ENCODE peak calls at places on chromosome 22, in six cellular contexts. E, L, J, W, K and V are unnamed samples.

GRCh38 chr22:40642316-40642715 is 5.8 kb upstream of the MRTFA start:
- DNase-seq in E (no peak), L (no peak), J (no peak), W (peak), K (no peak), V (peak)

GRCh38 chr22:49977578-49977977 is 17.0 kb downstream of the PIM3 start:
- DNase-seq in E (no peak), L (no peak), J (no peak), W (no peak), K (no peak), V (no peak)

GRCh38 chr22:17804331-17805080 is 30.2 kb upstream of the BID start:
- DNase-seq in E (no peak), L (no peak), J (no peak), W (no peak), K (no peak), V (no peak)

GRCh38 chr22:23182289-23183106 is 2.2 kb downstream of the BCR start:
- DNase-seq in E (no peak), L (no peak), J (no peak), W (no peak), K (no peak), V (no peak)

GRCh38 chr22:41900652-41901312 is 14.1 kb downstream of the SHISA8 start:
- DNase-seq in E (no peak), L (no peak), J (no peak), W (no peak), K (no peak), V (peak)

GRCh38 chr22:41574847-41575381 is 14.1 kb downstream of the CSDC2 start:
- DNase-seq in E (no peak), L (no peak), J (no peak), W (peak), K (no peak), V (no peak)

GRCh38 chr22:50101870-50102565 is 12.2 kb downstream of the MOV10L1 start:
- DNase-seq in E (no peak), L (no peak), J (no peak), W (no peak), K (no peak), V (no peak)

GRCh38 chr22:43066844-43067385 is 22.3 kb downstream of the TTLL1 start:
- DNase-seq in E (no peak), L (no peak), J (no peak), W (no peak), K (no peak), V (no peak)

GRCh38 chr22:40001800-40002577 is 7.2 kb downstream of the FAM83F start:
- DNase-seq in E (no peak), L (no peak), J (no peak), W (no peak), K (peak), V (no peak)

GRCh38 chr22:44408227-44409192 is 89.5 kb downstream of the RTL6 start:
- DNase-seq in E (peak), L (no peak), J (no peak), W (peak), K (no peak), V (peak)

GRCh38 chr22:50274311-50274710 is 4.1 kb upstream of the MAPK11 start:
- DNase-seq in E (no peak), L (peak), J (peak), W (no peak), K (no peak), V (no peak)

GRCh38 chr22:28988455-28988854 is 73.2 kb downstream of the C22orf31 start:
- DNase-seq in E (no peak), L (no peak), J (no peak), W (no peak), K (no peak), V (no peak)

GRCh38 chr22:36965716-36966115 is 52.3 kb downstream of the CSF2RB start:
- DNase-seq in E (no peak), L (no peak), J (peak), W (no peak), K (no peak), V (no peak)

GRCh38 chr22:27408068-27408467 is 393.5 kb downstream of the MN1 start:
- DNase-seq in E (no peak), L (no peak), J (no peak), W (no peak), K (no peak), V (no peak)

GRCh38 chr22:37320726-37321286 is 38.5 kb downstream of the CYTH4 start:
- DNase-seq in E (no peak), L (no peak), J (no peak), W (no peak), K (no peak), V (no peak)

GRCh38 chr22:16717699-16718558 is 107.3 kb downstream of the XKR3 start:
- DNase-seq in E (peak), L (no peak), J (no peak), W (no peak), K (no peak), V (peak)

GRCh38 chr22:37218771-37219411 is 6.6 kb upstream of the SSTR3 start:
- DNase-seq in E (no peak), L (no peak), J (no peak), W (no peak), K (no peak), V (peak)

GRCh38 chr22:43886231-43886630 is 5.6 kb downstream of the PNPLA5 start:
- DNase-seq in E (peak), L (no peak), J (no peak), W (peak), K (no peak), V (no peak)

GRCh38 chr22:18000441-18001039 is 23.8 kb downstream of the MICAL3 start:
- DNase-seq in E (peak), L (no peak), J (no peak), W (peak), K (no peak), V (peak)

GRCh38 chr22:40239345-40239683 is 61.6 kb downstream of the TNRC6B start:
- DNase-seq in E (no peak), L (no peak), J (no peak), W (no peak), K (no peak), V (no peak)

GRCh38 chr22:33605686-33606085 is 314.6 kb downstream of the LARGE1 start:
- DNase-seq in E (no peak), L (no peak), J (no peak), W (no peak), K (no peak), V (no peak)

GRCh38 chr22:41883400-41883799 is 31.5 kb downstream of the SHISA8 start:
- DNase-seq in E (no peak), L (no peak), J (no peak), W (no peak), K (no peak), V (no peak)

GRCh38 chr22:44080936-44081853 is 57.1 kb downstream of the PARVB start:
- DNase-seq in E (peak), L (peak), J (peak), W (peak), K (peak), V (peak)

GRCh38 chr22:27919222-27919942 is at the start of gene PITPNB:
- DNase-seq in E (peak), L (peak), J (peak), W (peak), K (peak), V (peak)

GRCh38 chr22:34414467-34415440 is 494.5 kb upstream of the LARGE1 start:
- DNase-seq in E (no peak), L (peak), J (peak), W (no peak), K (peak), V (no peak)

GRCh38 chr22:41563051-41563711 is 2.4 kb downstream of the CSDC2 start:
- DNase-seq in E (no peak), L (peak), J (no peak), W (no peak), K (no peak), V (no peak)

GRCh38 chr22:40153186-40153585 is 24.5 kb upstream of the TNRC6B start:
- DNase-seq in E (no peak), L (no peak), J (no peak), W (no peak), K (no peak), V (no peak)

GRCh38 chr22:17106161-17106784 is 14.9 kb downstream of the TMEM121B start:
- DNase-seq in E (no peak), L (no peak), J (peak), W (peak), K (no peak), V (peak)

GRCh38 chr22:50085211-50085999 is at the start of gene MLC1:
- DNase-seq in E (no peak), L (no peak), J (peak), W (no peak), K (peak), V (peak)

GRCh38 chr22:43847376-43848289 is 14.7 kb downstream of the SULT4A1 start:
- DNase-seq in E (no peak), L (no peak), J (no peak), W (peak), K (no peak), V (peak)

GRCh38 chr22:36447634-36448033 is 33.8 kb downstream of the TXN2 start:
- DNase-seq in E (no peak), L (no peak), J (peak), W (no peak), K (no peak), V (no peak)

GRCh38 chr22:33841281-33842005 is 78.8 kb downstream of the LARGE1 start:
- DNase-seq in E (no peak), L (no peak), J (no peak), W (no peak), K (no peak), V (no peak)

GRCh38 chr22:50674606-50675552 is 2.3 kb downstream of the SHANK3 start:
- DNase-seq in E (peak), L (peak), J (no peak), W (no peak), K (no peak), V (no peak)

GRCh38 chr22:46001046-46001425 is 24.1 kb upstream of the WNT7B start:
- DNase-seq in E (no peak), L (no peak), J (no peak), W (no peak), K (no peak), V (peak)
- TF ChIP-seq POLR2AphosphoS5 in E (no peak), L (no peak), J (no peak), W (no peak), K (no peak), V (no peak)

DNA sequence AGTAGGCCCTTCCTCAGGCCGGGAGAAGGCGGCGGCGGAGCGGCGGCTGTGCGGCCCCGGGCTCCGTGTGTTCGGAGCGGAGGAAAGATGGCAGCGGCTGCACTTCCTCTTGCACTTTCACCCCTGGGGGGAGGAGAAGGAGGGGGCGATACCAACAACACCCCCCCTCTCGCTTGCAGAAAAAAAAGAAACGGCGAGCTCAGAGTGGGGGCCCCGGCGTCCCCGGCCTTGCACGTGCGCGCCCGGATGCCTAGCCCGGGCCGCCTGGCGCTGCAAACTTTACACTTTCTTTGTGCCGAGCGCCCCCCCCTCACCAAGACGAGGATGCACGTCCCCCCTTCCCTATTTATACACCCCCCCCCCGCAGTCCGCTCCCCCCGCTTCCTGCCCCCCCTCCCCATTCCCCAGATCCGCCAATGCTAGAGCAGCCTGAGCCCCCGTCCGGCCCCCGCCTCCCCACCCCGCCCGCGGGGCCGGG is at the start of gene PATZ1:
- DNase-seq in E (peak), L (peak), J (peak), W (peak), K (no peak), V (peak)
- TF ChIP-seq POLR2AphosphoS5 in E (no peak), L (no peak), J (peak), W (peak), K (peak), V (peak)

GRCh38 chr22:24434472-24435322 is 7.3 kb downstream of the ADORA2A start:
- DNase-seq in E (no peak), L (no peak), J (peak), W (peak), K (no peak), V (peak)
- TF ChIP-seq POLR2AphosphoS5 in E (no peak), L (no peak), J (peak), W (no peak), K (no peak), V (peak)

GRCh38 chr22:38788417-38788816 is 5.5 kb downstream of the DNAL4 start:
- DNase-seq in E (no peak), L (no peak), J (no peak), W (peak), K (no peak), V (no peak)
- TF ChIP-seq POLR2AphosphoS5 in E (no peak), L (no peak), J (no peak), W (peak), K (no peak), V (peak)

GRCh38 chr22:31347251-31348008 is 1.3 kb upstream of the PATZ1 start:
- DNase-seq in E (peak), L (no peak), J (peak), W (peak), K (no peak), V (peak)
- TF ChIP-seq POLR2AphosphoS5 in E (no peak), L (no peak), J (peak), W (peak), K (peak), V (peak)

GRCh38 chr22:21938071-21938822 is 14.4 kb downstream of the PPM1F start:
- DNase-seq in E (peak), L (peak), J (peak), W (peak), K (no peak), V (peak)
- TF ChIP-seq POLR2AphosphoS5 in E (peak), L (no peak), J (peak), W (peak), K (peak), V (peak)

GRCh38 chr22:19597399-19597735 is 73.2 kb upstream of the CLDN5 start:
- DNase-seq in E (no peak), L (no peak), J (no peak), W (no peak), K (no peak), V (peak)
- TF ChIP-seq POLR2AphosphoS5 in E (no peak), L (no peak), J (no peak), W (no peak), K (no peak), V (peak)

DNA sequence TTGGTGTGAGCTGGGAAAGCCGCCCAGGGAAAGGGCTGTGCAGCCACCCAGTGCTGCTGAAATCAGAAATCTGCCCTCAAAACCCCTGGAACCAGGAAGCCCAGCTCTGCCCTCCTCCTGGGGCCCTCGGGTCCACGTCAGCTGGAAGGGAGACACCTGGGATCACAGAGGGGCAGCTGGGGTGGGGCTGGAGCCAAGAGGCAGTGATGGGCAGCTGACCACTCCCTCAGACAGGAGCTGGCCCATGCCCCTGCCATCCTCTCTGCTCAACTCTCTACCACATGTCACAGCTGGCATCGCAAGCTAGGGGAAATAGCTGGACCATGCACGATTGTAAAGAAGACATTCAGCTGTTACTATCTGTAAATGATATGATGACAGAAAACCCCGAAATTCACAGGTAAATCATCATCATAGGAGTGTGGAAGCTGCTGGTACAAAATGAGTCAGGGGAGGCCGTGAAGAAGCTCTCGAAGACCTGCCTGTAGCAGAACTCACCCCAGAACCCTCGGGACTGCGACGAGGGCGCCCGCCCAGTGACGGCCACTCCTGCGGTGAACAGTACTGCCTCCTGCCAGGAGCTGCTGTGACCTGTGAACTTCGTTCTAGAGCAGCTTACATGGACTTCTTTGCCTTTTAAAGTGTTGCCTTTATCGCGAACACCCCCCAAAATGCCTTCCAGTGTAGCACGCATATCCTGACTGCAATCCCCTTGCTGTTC is 55.9 kb downstream of the CERK start:
- DNase-seq in E (no peak), L (no peak), J (no peak), W (no peak), K (no peak), V (no peak)
- TF ChIP-seq POLR2AphosphoS5 in E (no peak), L (no peak), J (peak), W (no peak), K (no peak), V (peak)